ENCODE peak calls at places on chromosomes 2 and 18, in four cellular contexts. R is CD4-positive, alpha-beta T cell; N is uterus; C is WERI-Rb-1. H is an unnamed sample.

GRCh38 chr18:27762054-27762453 is 414.9 kb downstream of the CDH2 start:
- DNase-seq in N (no peak), C (no peak), R (no peak), H (no peak)

GRCh38 chr2:29573602-29574001 is 347.8 kb downstream of the ALK start:
- DNase-seq in C (no peak), N (no peak), R (no peak), H (no peak)

GRCh38 chr18:28045176-28045810 is 131.6 kb downstream of the CDH2 start:
- DNase-seq in R (no peak), C (no peak), N (no peak), H (no peak)

GRCh38 chr18:55687106-55687505 is 99.1 kb upstream of the TCF4 start:
- DNase-seq in R (no peak), N (no peak), C (no peak), H (no peak)

GRCh38 chr2:20446917-20447436 is at the start of gene RHOB:
- DNase-seq in N (peak), C (peak), R (peak), H (peak)

GRCh38 chr2:20642026-20642971 is 8.6 kb downstream of the HS1BP3 start:
- DNase-seq in R (peak), C (peak), N (peak), H (peak)

GRCh38 chr18:60980422-60981005 is 352.7 kb upstream of the CDH20 start:
- DNase-seq in C (no peak), R (no peak), N (no peak), H (no peak)

GRCh38 chr2:117967981-117968723 is 45.7 kb downstream of the CCDC93 start:
- DNase-seq in N (no peak), C (no peak), R (no peak), H (no peak)

GRCh38 chr18:77482190-77482928 is 232.7 kb downstream of the GALR1 start:
- DNase-seq in R (no peak), N (no peak), C (no peak), H (no peak)

GRCh38 chr2:119025013-119025412 is 83.0 kb downstream of the MARCO start:
- DNase-seq in N (no peak), R (no peak), C (no peak), H (no peak)

GRCh38 chr2:119023534-119023933 is 81.5 kb downstream of the MARCO start:
- DNase-seq in R (no peak), C (no peak), N (no peak), H (no peak)

GRCh38 chr2:119024152-119024551 is 82.2 kb downstream of the MARCO start:
- DNase-seq in C (no peak), N (no peak), R (no peak), H (no peak)

GRCh38 chr2:119024568-119024967 is 82.6 kb downstream of the MARCO start:
- DNase-seq in C (no peak), N (no peak), R (no peak), H (no peak)

DNA sequence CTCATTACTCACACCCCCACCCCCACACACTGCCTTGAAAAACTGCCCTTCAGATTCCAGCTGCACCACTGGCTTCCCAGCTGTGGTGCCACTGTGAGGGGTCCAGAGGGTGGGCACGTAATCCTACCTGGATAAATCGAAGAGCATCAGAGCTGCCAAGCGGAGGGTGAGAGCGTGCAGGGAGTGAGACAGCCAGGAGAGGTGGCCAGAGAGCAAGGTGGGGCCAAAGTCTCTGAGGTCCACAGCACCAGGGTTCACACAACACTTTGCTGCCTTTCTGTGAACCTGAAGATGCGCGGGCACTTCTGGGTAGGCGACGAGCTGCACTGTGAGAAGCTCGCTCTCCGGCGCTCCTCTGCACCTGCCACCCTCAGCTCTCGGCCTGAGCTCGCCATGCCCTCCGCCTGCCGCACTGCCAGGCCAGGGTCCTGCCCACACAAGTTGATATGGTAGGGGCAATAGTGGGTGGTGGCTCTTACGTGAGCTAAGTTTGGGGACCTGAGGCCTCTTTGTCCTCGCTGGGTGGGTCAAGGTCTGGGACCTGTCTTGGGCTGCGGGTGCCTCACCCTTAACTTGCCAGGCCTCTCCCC is 83.9 kb downstream of the MARCO start:
- DNase-seq in C (no peak), R (no peak), N (no peak), H (no peak)
- TF ChIP-seq CTCF in C (peak), R (no peak), N (no peak), H (no peak)

DNA sequence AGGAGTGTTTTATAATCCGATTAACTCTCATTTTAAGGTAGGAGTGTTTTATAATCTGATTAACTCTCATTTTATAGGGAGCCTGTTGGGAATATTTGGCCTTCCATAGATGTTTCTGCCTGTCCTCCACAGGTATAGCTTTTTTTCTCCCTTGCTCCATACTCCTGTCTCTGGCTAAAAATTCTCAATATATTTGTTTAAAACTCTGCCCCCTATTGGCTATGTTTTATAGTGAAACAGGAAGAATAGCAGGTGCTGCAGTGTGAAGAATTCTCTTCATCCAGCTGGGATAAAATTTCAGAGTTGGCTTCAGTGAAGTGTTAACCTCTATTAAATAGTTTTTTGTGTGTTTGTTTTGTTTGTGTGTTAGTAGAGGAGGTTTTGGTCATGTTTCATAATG is 1046.0 kb upstream of the TMEFF2 start:
- DNase-seq in R (no peak), C (no peak), N (no peak), H (peak)
- TF ChIP-seq CTCF in R (no peak), C (no peak), N (no peak), H (no peak)

GRCh38 chr2:207528980-207529329 is 807 bp upstream of the CREB1 start:
- DNase-seq in C (no peak), N (peak), R (peak), H (no peak)
- TF ChIP-seq CTCF in C (no peak), N (peak), R (peak), H (no peak)

GRCh38 chr18:7567487-7568425 is 640 bp downstream of the PTPRM start:
- DNase-seq in R (no peak), C (peak), N (peak), H (no peak)

GRCh38 chr18:7566244-7566586 is 901 bp upstream of the PTPRM start:
- DNase-seq in N (no peak), R (no peak), C (no peak), H (no peak)

GRCh38 chr18:7566587-7567486 is at the start of gene PTPRM:
- DNase-seq in C (peak), R (no peak), N (peak), H (peak)

GRCh38 chr18:7565677-7566076 is 1.4 kb upstream of the PTPRM start:
- DNase-seq in N (no peak), C (no peak), R (no peak), H (no peak)

GRCh38 chr18:7568426-7568825 is 1.3 kb downstream of the PTPRM start:
- DNase-seq in C (peak), R (no peak), N (peak), H (no peak)
- TF ChIP-seq CTCF in C (peak), R (no peak), N (no peak), H (no peak)

H was measured in D721Med.